ENCODE peak calls at places on chromosomes 16 and 17, in seven cellular contexts. H is skeletal muscle cell, W is heart left ventricle, O is NCI-H1417, D is LoVo, I is lower leg skin, J is EL. P is an unnamed sample.

GRCh38 chr17:82846061-82846691 is 6.4 kb upstream of the ZNF750 start:
- DNase-seq in H (no peak), I (no peak), W (peak; percentile 46), D (no peak), O (no peak), J (no peak), P (peak; percentile 35)

GRCh38 chr17:3794890-3795757 is 5.9 kb downstream of the ITGAE start:
- DNase-seq in O (no peak), W (no peak), H (peak; percentile 21), I (no peak), J (peak; percentile 54), D (no peak), P (no peak)

GRCh38 chr17:56292010-56292409 is 138.7 kb downstream of the ANKFN1 start:
- DNase-seq in J (peak; percentile 90), O (no peak), D (peak; percentile 12), I (no peak), H (no peak), W (no peak), P (no peak)

GRCh38 chr17:10384175-10384574 is 11.4 kb upstream of the MYH13 start:
- DNase-seq in D (no peak), J (no peak), I (no peak), H (peak; percentile 53), W (no peak), O (no peak), P (no peak)

GRCh38 chr16:58155839-58156238 is 26.7 kb upstream of the CFAP20 start:
- DNase-seq in H (no peak), D (no peak), O (no peak), I (no peak), J (no peak), W (no peak), P (no peak)

GRCh38 chr17:29241015-29241963 is 5.4 kb upstream of the CRYBA1 start:
- DNase-seq in W (peak; percentile 47), J (peak; percentile 98), D (peak; percentile 68), I (no peak), O (no peak), H (peak; percentile 89), P (no peak)

GRCh38 chr16:69040144-69040909 is 65.1 kb upstream of the HAS3 start:
- DNase-seq in J (peak; percentile 31), W (no peak), D (no peak), O (no peak), I (no peak), H (no peak), P (no peak)

GRCh38 chr16:79897444-79898146 is 297.1 kb upstream of the MAF start:
- DNase-seq in D (peak; percentile 28), I (no peak), H (peak; percentile 13), J (peak; percentile 11), W (no peak), O (no peak), P (no peak)

GRCh38 chr16:19073863-19074262 is 6.4 kb downstream of the COQ7 start:
- DNase-seq in D (no peak), I (no peak), H (no peak), O (no peak), W (no peak), J (no peak), P (no peak)

GRCh38 chr16:68000024-68000423 is 740 bp upstream of the DPEP2 start:
- DNase-seq in W (no peak), I (no peak), J (no peak), D (no peak), H (no peak), O (no peak), P (no peak)

GRCh38 chr17:75832164-75832651 is 12.0 kb downstream of the UNC13D start:
- DNase-seq in O (no peak), H (no peak), W (no peak), D (no peak), J (peak; percentile 88), I (no peak), P (no peak)

GRCh38 chr17:33508215-33508614 is 215.1 kb upstream of the ASIC2 start:
- DNase-seq in O (no peak), H (no peak), W (no peak), J (no peak), D (no peak), I (no peak), P (no peak)

GRCh38 chr17:49574283-49574892 is 1.3 kb upstream of the NXPH3 start:
- DNase-seq in D (no peak), O (no peak), H (no peak), J (no peak), W (no peak), I (no peak), P (no peak)